ENCODE peak calls at places on chromosomes 2 and 18, in nine cellular contexts. B is Panc1, F is adrenal gland, Q is ovary, J is tibial nerve, U is stomach, Y is sigmoid colon, W is heart right ventricle, M is body of pancreas. H is an unnamed sample.

GRCh38 chr2:182672471-182673165 is 43.4 kb upstream of the DNAJC10 start:
- DNase-seq in U (no peak), J (no peak), Y (no peak), Q (no peak), M (peak; percentile 21), B (no peak), W (no peak), F (no peak), H (no peak)

GRCh38 chr18:681985-682384 is 24.5 kb downstream of the TYMS start:
- DNase-seq in Q (no peak), Y (no peak), J (no peak), F (no peak), M (no peak), B (no peak), U (no peak), W (no peak), H (no peak)

GRCh38 chr2:241270531-241270930 is 44.9 kb downstream of the HDLBP start:
- DNase-seq in Y (no peak), F (no peak), J (no peak), Q (no peak), W (no peak), B (no peak), M (no peak), U (no peak), H (no peak)

GRCh38 chr18:4352746-4353522 is 102.2 kb downstream of the DLGAP1 start:
- DNase-seq in M (no peak), U (no peak), Q (no peak), Y (no peak), B (no peak), F (no peak), J (no peak), W (no peak), H (no peak)

GRCh38 chr2:168912466-168913170 is 11.5 kb downstream of the G6PC2 start:
- DNase-seq in U (peak; percentile 29), J (no peak), F (peak; percentile 18), M (peak; percentile 27), W (no peak), Y (peak; percentile 64), B (no peak), Q (peak; percentile 53), H (no peak)

GRCh38 chr2:33522571-33522970 is 46.1 kb downstream of the RASGRP3 start:
- DNase-seq in J (no peak), B (no peak), Y (no peak), M (no peak), Q (no peak), W (no peak), F (no peak), U (no peak), H (no peak)

GRCh38 chr2:53740170-53740569 is 27.4 kb upstream of the CHAC2 start:
- DNase-seq in Q (no peak), Y (no peak), M (no peak), J (no peak), F (no peak), U (no peak), B (no peak), W (no peak), H (no peak)

GRCh38 chr18:23703987-23704384 is 14.7 kb downstream of the LAMA3 start:
- DNase-seq in W (no peak), M (no peak), F (no peak), B (no peak), J (no peak), U (no peak), Y (no peak), Q (no peak), H (no peak)

GRCh38 chr2:199463708-199464613 is 6.2 kb upstream of the SATB2 start:
- DNase-seq in F (no peak), U (no peak), Q (no peak), Y (no peak), W (no peak), M (no peak), B (no peak), J (no peak), H (no peak)

GRCh38 chr18:13288509-13289138 is 70.1 kb downstream of the LDLRAD4 start:
- DNase-seq in Q (no peak), F (no peak), Y (no peak), W (no peak), J (no peak), M (no peak), B (no peak), U (no peak), H (no peak)

GRCh38 chr2:86293612-86294011 is 43.8 kb downstream of the REEP1 start:
- DNase-seq in W (no peak), B (no peak), U (no peak), Q (no peak), J (no peak), M (no peak), Y (no peak), F (no peak), H (no peak)

GRCh38 chr18:50401334-50401733 is 26.5 kb downstream of the SKA1 start:
- DNase-seq in Q (no peak), B (no peak), W (no peak), J (no peak), M (no peak), Y (no peak), F (no peak), U (no peak), H (no peak)

GRCh38 chr2:176876493-176877103 is 336.0 kb upstream of the HNRNPA3 start:
- DNase-seq in B (no peak), Y (no peak), W (no peak), M (no peak), U (no peak), Q (no peak), J (no peak), F (no peak), H (no peak)

GRCh38 chr2:42178335-42178734 is 9.2 kb downstream of the EML4 start:
- DNase-seq in J (no peak), M (no peak), B (no peak), W (no peak), Y (no peak), F (no peak), Q (no peak), U (no peak), H (no peak)

GRCh38 chr18:34158881-34159690 is 65.6 kb downstream of the NOL4 start:
- DNase-seq in M (peak; percentile 59), W (peak; percentile 3), Q (peak; percentile 18), B (no peak), F (peak; percentile 12), Y (peak; percentile 64), U (peak; percentile 25), J (no peak), H (no peak)

GRCh38 chr2:190607657-190608357 is 41.1 kb upstream of the NAB1 start:
- DNase-seq in B (peak; percentile 74), F (no peak), Q (no peak), M (no peak), J (no peak), U (no peak), W (no peak), Y (no peak), H (no peak)

GRCh38 chr18:73987247-73987980 is 160.2 kb downstream of the FBXO15 start:
- DNase-seq in U (no peak), B (no peak), Q (no peak), Y (no peak), J (no peak), W (no peak), M (no peak), F (no peak), H (no peak)

GRCh38 chr2:62410926-62411456 is 95.0 kb downstream of the TMEM17 start:
- DNase-seq in B (no peak), W (no peak), Q (peak; percentile 46), U (no peak), M (no peak), F (peak; percentile 27), J (no peak), Y (no peak), H (no peak)

GRCh38 chr18:2846638-2847340 is at the start of gene EMILIN2:
- DNase-seq in F (peak; percentile 61), W (peak; percentile 71), Q (peak; percentile 66), J (peak; percentile 61), Y (peak; percentile 90), B (no peak), U (peak; percentile 55), M (peak; percentile 78), H (peak; percentile 67)
- H3K27me3 ChIP-seq in F (peaks cover 35% of the 10 kb centered on the region), W (peaks cover 56% of the 10 kb centered on the region), Q (no peaks in the 10 kb centered on the region), J (peaks cover 27% of the 10 kb centered on the region), Y (peaks cover 53% of the 10 kb centered on the region), B (peaks cover 40% of the 10 kb centered on the region), U (peaks cover 4% of the 10 kb centered on the region), M (no peaks in the 10 kb centered on the region), H (peaks cover 12% of the 10 kb centered on the region)

GRCh38 chr2:128790541-128790944 is 471.9 kb upstream of the HS6ST1 start:
- DNase-seq in M (no peak), W (no peak), Y (no peak), J (no peak), B (no peak), F (no peak), U (no peak), Q (no peak), H (no peak)

GRCh38 chr2:128793414-128793813 is 474.7 kb upstream of the HS6ST1 start:
- DNase-seq in U (no peak), Y (no peak), W (no peak), M (no peak), J (no peak), B (no peak), F (no peak), Q (no peak), H (no peak)

GRCh38 chr2:128791983-128792315 is 473.3 kb upstream of the HS6ST1 start:
- DNase-seq in F (no peak), W (no peak), Q (no peak), Y (no peak), J (no peak), U (no peak), M (no peak), B (no peak), H (no peak)

GRCh38 chr2:128791120-128791982 is 472.7 kb upstream of the HS6ST1 start:
- DNase-seq in U (no peak), J (no peak), B (no peak), W (no peak), F (no peak), M (no peak), Y (no peak), Q (no peak), H (no peak)

GRCh38 chr2:128792476-128793054 is 473.9 kb upstream of the HS6ST1 start:
- DNase-seq in M (no peak), Q (no peak), J (no peak), W (no peak), F (no peak), Y (no peak), B (no peak), U (no peak), H (no peak)
- H3K4me1 ChIP-seq in M (no peaks in the 10 kb centered on the region), Q (no peaks in the 10 kb centered on the region), J (no peaks in the 10 kb centered on the region), W (no peaks in the 10 kb centered on the region), F (no peaks in the 10 kb centered on the region), Y (no peaks in the 10 kb centered on the region), B (no peaks in the 10 kb centered on the region), U (no peaks in the 10 kb centered on the region), H (no peaks in the 10 kb centered on the region)

GRCh38 chr2:102166189-102166845 is 20.5 kb upstream of the IL1RL2 start:
- DNase-seq in M (peak; percentile 66), Y (peak; percentile 77), W (peak; percentile 35), F (peak; percentile 45), Q (peak; percentile 30), U (no peak), J (no peak), B (no peak), H (no peak)
- TF ChIP-seq CTCF in M (peak; percentile 50), Y (peak; percentile 72), W (peak; percentile 43), F (peak; percentile 56), Q (peak; percentile 65), U (no peak), J (peak; percentile 70), B (peak; percentile 57), H (peak; percentile 44)

DNA sequence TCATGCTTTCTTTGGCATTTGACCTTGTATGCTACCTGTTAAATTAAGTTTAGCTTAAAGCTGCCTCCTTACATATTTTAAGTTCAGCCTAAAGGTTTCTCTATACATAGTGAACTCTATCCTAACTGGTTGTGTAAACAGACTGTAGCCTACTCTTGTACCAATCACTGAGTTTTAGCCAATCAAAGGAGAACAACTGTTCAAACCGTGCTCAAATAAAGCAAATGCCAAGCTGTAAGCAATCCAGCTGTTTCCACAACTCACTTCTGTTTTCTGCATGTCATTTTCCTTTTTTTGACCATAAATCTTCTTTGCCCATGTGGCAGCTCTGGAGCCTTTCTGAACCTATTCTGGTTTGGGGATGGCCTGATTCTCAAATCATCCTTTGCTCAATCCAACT is 1603.8 kb upstream of the ACVR2A start:
- DNase-seq in B (no peak), W (no peak), J (no peak), U (no peak), Q (no peak), Y (no peak), M (no peak), F (no peak), H (no peak)
- H3K27me3 ChIP-seq in B (no peaks in the 10 kb centered on the region), W (no peaks in the 10 kb centered on the region), J (no peaks in the 10 kb centered on the region), U (no peaks in the 10 kb centered on the region), Q (no peaks in the 10 kb centered on the region), Y (no peaks in the 10 kb centered on the region), M (no peaks in the 10 kb centered on the region), F (no peaks in the 10 kb centered on the region), H (no peaks in the 10 kb centered on the region)

H was measured in lung.